ENCODE peak calls at places on chromosomes 5 and 9, in six cellular contexts. O is mammary epithelial cell, M is astrocyte of the spinal cord, B is AG04450, C is mucosa of descending colon, D is endothelial cell. K is an unnamed sample.

GRCh38 chr5:133581918-133582317 is 30.4 kb downstream of the FSTL4 start:
- DNase-seq in C (no peak), D (no peak), O (peak; percentile 10), M (no peak), B (no peak), K (no peak)

GRCh38 chr9:38146844-38147243 is 77.8 kb upstream of the SHB start:
- DNase-seq in B (no peak), M (no peak), C (no peak), O (no peak), D (no peak), K (no peak)

GRCh38 chr5:15746833-15747232 is 246.9 kb downstream of the FBXL7 start:
- DNase-seq in O (no peak), B (no peak), M (no peak), D (no peak), C (no peak), K (no peak)

GRCh38 chr5:120096413-120096812 is 367.7 kb upstream of the PRR16 start:
- DNase-seq in O (peak; percentile 26), B (no peak), M (peak; percentile 33), C (no peak), D (no peak), K (no peak)

GRCh38 chr9:126128494-126129142 is 198.0 kb upstream of the MVB12B start:
- DNase-seq in O (no peak), B (no peak), D (no peak), C (no peak), M (no peak), K (no peak)

GRCh38 chr9:134644715-134645606 is 3.4 kb downstream of the COL5A1 start:
- DNase-seq in D (no peak), O (peak; percentile 91), C (peak; percentile 55), M (peak; percentile 96), B (peak; percentile 99), K (no peak)

GRCh38 chr5:127406326-127407121 is 110.9 kb upstream of the PRRC1 start:
- DNase-seq in D (no peak), C (no peak), O (no peak), B (no peak), M (no peak), K (no peak)

GRCh38 chr5:76808142-76808691 is 10.6 kb upstream of the F2RL1 start:
- DNase-seq in C (no peak), M (peak; percentile 26), O (no peak), B (no peak), D (no peak), K (no peak)

GRCh38 chr9:88932766-88933165 is 58.5 kb upstream of the S1PR3 start:
- DNase-seq in M (no peak), O (peak; percentile 65), B (no peak), D (no peak), C (no peak), K (no peak)

GRCh38 chr5:180809403-180810209 is 7.0 kb upstream of the MGAT1 start:
- DNase-seq in O (peak; percentile 90), M (peak; percentile 91), B (peak; percentile 69), C (no peak), D (peak; percentile 87), K (peak; percentile 90)

GRCh38 chr5:62964428-62964827 is 385.8 kb downstream of the LRRC70 start:
- DNase-seq in B (no peak), O (no peak), D (no peak), C (no peak), M (no peak), K (no peak)

GRCh38 chr5:54220230-54221040 is 89.9 kb downstream of the ARL15 start:
- DNase-seq in O (no peak), D (no peak), C (no peak), B (no peak), M (no peak), K (no peak)

GRCh38 chr9:123033352-123033751 is at the start of gene GPR21:
- DNase-seq in D (peak; percentile 14), O (no peak), B (no peak), M (no peak), C (no peak), K (no peak)

GRCh38 chr9:96856363-96857286 is 2.3 kb upstream of the ZNF782 start:
- DNase-seq in C (peak; percentile 77), D (peak; percentile 74), M (peak; percentile 71), O (peak; percentile 67), B (peak; percentile 32), K (no peak)

GRCh38 chr5:144697847-144698262 is 527.2 kb downstream of the KCTD16 start:
- DNase-seq in C (no peak), O (peak; percentile 97), D (no peak), M (peak; percentile 98), B (peak; percentile 85), K (no peak)
- TF ChIP-seq CTCF in C (no peak), O (no peak), D (no peak), M (peak; percentile 33), B (peak; percentile 46), K (no peak)

GRCh38 chr5:24492231-24492630 is 152.5 kb downstream of the CDH10 start:
- DNase-seq in O (no peak), C (no peak), B (no peak), D (no peak), M (no peak), K (no peak)

GRCh38 chr5:24487371-24487770 is 157.4 kb downstream of the CDH10 start:
- DNase-seq in O (no peak), C (no peak), B (no peak), M (no peak), D (no peak), K (no peak)

GRCh38 chr5:24491482-24491881 is 153.3 kb downstream of the CDH10 start:
- DNase-seq in O (no peak), M (no peak), B (no peak), C (no peak), D (no peak), K (no peak)
- TF ChIP-seq CTCF in O (no peak), M (no peak), B (no peak), C (no peak), D (no peak), K (no peak)

GRCh38 chr5:141369994-141370848 is at the start of gene PCDHGB3:
- DNase-seq in M (peak; percentile 68), O (peak; percentile 12), C (peak; percentile 46), D (no peak), B (no peak), K (no peak)
- TF ChIP-seq CTCF in M (peak; percentile 57), O (peak; percentile 28), C (no peak), D (no peak), B (peak; percentile 48), K (no peak)

GRCh38 chr5:149849990-149850910 is 94.3 kb downstream of the PDE6A start:
- DNase-seq in O (no peak), D (no peak), C (peak; percentile 74), B (no peak), M (no peak), K (no peak)
- TF ChIP-seq CTCF in O (no peak), D (no peak), C (peak; percentile 12), B (no peak), M (no peak), K (no peak)

GRCh38 chr5:137826067-137826466 is 41.6 kb upstream of the MYOT start:
- DNase-seq in B (no peak), C (no peak), D (no peak), M (no peak), O (no peak), K (no peak)

GRCh38 chr5:137819768-137820167 is 47.9 kb upstream of the MYOT start:
- DNase-seq in O (no peak), C (no peak), B (no peak), M (no peak), D (no peak), K (no peak)

GRCh38 chr5:137825165-137825564 is 42.5 kb upstream of the MYOT start:
- DNase-seq in M (no peak), B (no peak), C (no peak), O (no peak), D (no peak), K (no peak)

GRCh38 chr5:137822983-137823382 is 44.7 kb upstream of the MYOT start:
- DNase-seq in C (no peak), D (no peak), O (no peak), B (no peak), M (no peak), K (no peak)

GRCh38 chr5:137822158-137822764 is 45.4 kb upstream of the MYOT start:
- DNase-seq in C (peak; percentile 63), O (peak; percentile 28), D (peak; percentile 53), M (peak; percentile 25), B (peak; percentile 3), K (no peak)
- TF ChIP-seq CTCF in C (no peak), O (peak; percentile 37), D (no peak), M (peak; percentile 52), B (peak; percentile 51), K (no peak)

GRCh38 chr5:124021066-124021641 is 509.2 kb downstream of the CSNK1G3 start:
- DNase-seq in M (no peak), D (no peak), C (no peak), B (no peak), O (no peak), K (no peak)
- TF ChIP-seq CTCF in M (no peak), D (peak; percentile 31), C (no peak), B (no peak), O (peak; percentile 9), K (no peak)

DNA sequence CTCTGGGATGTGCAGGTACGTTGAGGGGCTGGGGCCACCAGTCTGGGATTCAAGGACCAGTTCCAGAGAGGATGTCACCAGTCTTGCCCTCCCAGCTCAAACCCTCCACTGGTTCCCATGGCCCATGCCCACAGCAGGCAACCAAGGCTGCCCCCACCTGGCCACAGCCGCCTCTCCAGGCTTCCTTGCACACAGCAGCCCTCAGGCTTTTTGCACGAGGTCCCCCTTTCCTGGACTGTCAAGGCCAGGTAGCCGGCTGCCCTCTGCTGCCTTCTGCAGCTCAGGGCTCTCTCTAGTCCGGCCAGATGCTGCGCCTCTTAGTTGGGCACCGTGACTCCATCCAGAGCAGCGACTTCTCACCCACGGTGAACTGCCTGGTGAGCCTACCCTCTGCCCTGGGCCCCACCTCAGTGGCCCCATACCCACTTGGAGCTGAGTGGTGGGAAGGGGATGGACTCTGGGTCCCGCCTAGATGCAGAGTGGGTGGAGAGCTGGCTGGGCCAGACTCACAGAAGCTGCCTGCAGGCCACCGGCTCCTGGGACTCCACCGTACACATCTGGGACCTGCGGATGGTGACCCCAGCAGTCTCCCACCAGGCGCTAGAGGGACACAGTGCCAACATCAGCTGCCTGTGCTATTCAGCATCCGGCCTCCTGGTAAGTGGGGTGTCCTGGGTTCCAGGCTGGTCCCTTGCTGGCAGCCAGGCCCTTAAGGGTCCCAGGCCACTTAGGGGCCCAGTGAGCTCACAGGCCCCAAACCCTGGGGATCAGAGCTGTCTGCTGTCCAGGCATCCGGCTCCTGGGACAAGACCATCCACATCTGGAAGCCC is 2.9 kb downstream of the WDR38 start:
- DNase-seq in M (no peak), C (no peak), D (peak; percentile 60), O (peak; percentile 35), B (no peak), K (no peak)
- TF ChIP-seq CTCF in M (peak; percentile 59), C (no peak), D (peak; percentile 13), O (peak; percentile 28), B (peak; percentile 52), K (no peak)

GRCh38 chr9:79470957-79471356 is 100.8 kb upstream of the TLE4 start:
- DNase-seq in D (no peak), B (no peak), M (no peak), C (no peak), O (no peak), K (no peak)

GRCh38 chr9:79477241-79477830 is 94.4 kb upstream of the TLE4 start:
- DNase-seq in O (no peak), B (no peak), D (no peak), M (peak; percentile 18), C (no peak), K (no peak)

GRCh38 chr9:79473704-79474103 is 98.1 kb upstream of the TLE4 start:
- DNase-seq in D (no peak), C (no peak), O (no peak), B (no peak), M (no peak), K (no peak)

GRCh38 chr9:79469164-79469563 is 102.6 kb upstream of the TLE4 start:
- DNase-seq in M (no peak), D (no peak), B (no peak), O (no peak), C (no peak), K (no peak)

GRCh38 chr9:79471577-79472543 is 99.9 kb upstream of the TLE4 start:
- DNase-seq in B (no peak), C (peak; percentile 34), M (peak; percentile 42), D (no peak), O (peak; percentile 28), K (no peak)
- TF ChIP-seq CTCF in B (peak; percentile 22), C (no peak), M (peak; percentile 50), D (no peak), O (peak; percentile 26), K (no peak)